ENCODE peak calls at places on chromosomes 5 and 9, in eight cellular contexts. N is foreskin keratinocyte; Y is mesendoderm; C is upper lobe of right lung; I is coronary artery; J is effector memory CD4-positive, alpha-beta T cell; F is left lung; E is neuronal stem cell. P is an unnamed sample.
A peak's percentile ranks its signal among the peaks of the same experiment; 100 is the strongest.

GRCh38 chr9:104836767-104837166 is 72.8 kb downstream of the NIPSNAP3B start:
- DNase-seq in J (no peak), Y (peak; percentile 34), N (no peak), F (no peak), C (no peak), E (no peak), I (no peak), P (no peak)

GRCh38 chr5:432928-433791 is 9.8 kb upstream of the EXOC3 start:
- DNase-seq in C (peak; percentile 75), I (no peak), N (no peak), Y (no peak), E (no peak), J (no peak), F (no peak), P (no peak)

GRCh38 chr5:134371834-134372340 is 518 bp downstream of the UBE2B start:
- DNase-seq in N (peak; percentile 35), F (peak; percentile 73), Y (peak; percentile 84), E (peak; percentile 65), I (peak; percentile 79), J (peak; percentile 20), C (peak; percentile 77), P (peak; percentile 77)

GRCh38 chr5:168885324-168886120 is 306.4 kb upstream of the PANK3 start:
- DNase-seq in Y (no peak), I (no peak), J (no peak), E (peak; percentile 62), C (no peak), N (no peak), F (no peak), P (no peak)

GRCh38 chr9:109922617-109923260 is 142.7 kb downstream of the PALM2AKAP2 start:
- DNase-seq in I (no peak), J (no peak), F (no peak), Y (no peak), N (no peak), C (no peak), E (no peak), P (no peak)

GRCh38 chr5:9722826-9723225 is 92.7 kb upstream of the TAS2R1 start:
- DNase-seq in E (no peak), N (no peak), C (no peak), Y (no peak), I (no peak), F (no peak), J (no peak), P (no peak)

GRCh38 chr5:125125031-125125823 is 378.8 kb upstream of the ZNF608 start:
- DNase-seq in C (no peak), E (no peak), N (no peak), Y (no peak), I (no peak), J (no peak), F (no peak), P (no peak)

GRCh38 chr5:134554319-134555222 is 29.1 kb downstream of the JADE2 start:
- DNase-seq in C (no peak), N (peak; percentile 11), F (no peak), I (no peak), J (peak; percentile 56), E (no peak), Y (no peak), P (no peak)

GRCh38 chr9:33329996-33330395 is 39.7 kb downstream of the NFX1 start:
- DNase-seq in Y (no peak), C (no peak), F (no peak), J (no peak), N (no peak), E (no peak), I (no peak), P (no peak)

GRCh38 chr5:178094345-178094744 is 19.0 kb upstream of the N4BP3 start:
- DNase-seq in E (no peak), J (no peak), C (no peak), I (no peak), Y (no peak), N (no peak), F (no peak), P (no peak)

GRCh38 chr9:14400658-14400995 is 86.7 kb upstream of the NFIB start:
- DNase-seq in I (peak; percentile 81), F (no peak), Y (peak; percentile 98), N (peak; percentile 62), E (no peak), C (no peak), J (no peak), P (no peak)

GRCh38 chr9:129687391-129687790 is 21.9 kb downstream of the PRRX2 start:
- DNase-seq in I (no peak), N (no peak), C (no peak), Y (no peak), J (no peak), F (no peak), E (no peak), P (no peak)

GRCh38 chr9:116767219-116767618 is 80.1 kb downstream of the TRIM32 start:
- DNase-seq in Y (no peak), C (no peak), N (no peak), J (no peak), E (peak; percentile 58), F (no peak), I (no peak), P (no peak)

GRCh38 chr9:86126998-86127972 is 27.9 kb upstream of the GOLM1 start:
- DNase-seq in Y (peak; percentile 99), N (peak; percentile 78), E (peak; percentile 92), J (no peak), C (peak; percentile 88), I (no peak), F (peak; percentile 89), P (peak; percentile 81)

GRCh38 chr5:69212022-69212421 is 22.6 kb downstream of the CENPH start:
- DNase-seq in E (no peak), J (no peak), F (no peak), I (no peak), N (no peak), C (no peak), Y (no peak), P (no peak)

GRCh38 chr9:16794871-16795639 is 75.4 kb downstream of the BNC2 start:
- DNase-seq in E (no peak), C (no peak), N (no peak), J (no peak), I (peak; percentile 75), F (no peak), Y (no peak), P (no peak)

GRCh38 chr5:147859962-147860640 is 18.4 kb upstream of the SCGB3A2 start:
- DNase-seq in N (no peak), I (no peak), Y (no peak), E (no peak), J (no peak), C (no peak), F (no peak), P (no peak)

GRCh38 chr9:93577940-93578682 is 1.7 kb downstream of the PHF2 start:
- DNase-seq in N (no peak), C (no peak), F (no peak), Y (no peak), J (no peak), I (no peak), E (no peak), P (no peak)

GRCh38 chr5:77076961-77077820 is 9.9 kb downstream of the ZBED3 start:
- DNase-seq in I (no peak), C (peak; percentile 84), J (peak; percentile 25), F (peak; percentile 67), N (peak; percentile 12), Y (peak; percentile 77), E (peak; percentile 71), P (peak; percentile 92)

GRCh38 chr9:127130661-127131538 is 8.5 kb upstream of the ANGPTL2 start:
- DNase-seq in I (peak; percentile 72), E (no peak), Y (peak; percentile 38), F (peak; percentile 53), J (no peak), N (peak; percentile 67), C (peak; percentile 69), P (no peak)

DNA sequence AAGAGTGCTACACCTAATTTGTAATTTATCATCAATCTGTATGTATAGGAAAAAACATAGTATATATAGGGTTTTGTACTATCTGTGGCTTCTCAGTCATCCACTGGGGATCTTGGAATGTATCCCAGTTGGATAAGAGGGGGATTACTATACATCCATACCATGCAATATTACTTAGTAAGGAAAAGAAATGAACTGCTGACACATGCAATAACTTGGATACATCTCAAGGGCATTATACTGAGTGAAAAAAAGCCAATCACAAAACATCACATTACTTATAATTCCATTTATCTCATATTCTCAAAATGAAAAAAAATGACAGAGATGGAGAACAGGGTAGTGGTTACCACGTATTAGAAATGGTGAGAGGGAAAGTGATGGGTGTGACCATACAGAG is 108.3 kb upstream of the RGS7BP start:
- DNase-seq in Y (no peak), J (no peak), C (no peak), F (no peak), N (no peak), E (no peak), I (no peak), P (no peak)
- H3K27ac ChIP-seq in Y (no peak overlapping the region), J (no peak overlapping the region), C (no peak overlapping the region), F (no peak overlapping the region), N (no peak overlapping the region), E (no peak overlapping the region), I (no peak overlapping the region), P (no peak overlapping the region)

DNA sequence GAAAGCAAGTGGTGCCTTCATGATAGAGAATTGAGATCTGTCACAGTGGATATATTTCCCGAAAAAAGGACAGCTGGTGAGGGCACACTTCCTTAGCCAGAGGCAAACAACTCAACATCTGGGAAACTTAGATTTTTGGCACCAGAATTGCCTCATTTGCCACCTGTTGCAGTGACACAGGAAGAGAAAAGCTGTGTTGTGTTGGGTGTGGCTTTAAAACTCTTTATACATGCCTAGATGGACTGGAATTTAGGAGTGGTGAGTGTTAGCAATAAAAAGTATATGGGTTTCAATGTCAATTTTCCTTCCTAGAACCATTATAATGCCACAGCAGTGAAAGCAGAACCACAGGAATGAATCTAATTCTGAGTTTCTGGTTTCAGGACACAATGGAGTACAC is 62.6 kb upstream of the CEMIP2 start:
- DNase-seq in I (no peak), N (peak; percentile 26), F (no peak), J (no peak), Y (no peak), E (no peak), C (no peak), P (no peak)
- H3K27ac ChIP-seq in I (no peak overlapping the region), N (no peak overlapping the region), F (no peak overlapping the region), J (no peak overlapping the region), Y (no peak overlapping the region), E (no peak overlapping the region), C (no peak overlapping the region), P (no peak overlapping the region)

DNA sequence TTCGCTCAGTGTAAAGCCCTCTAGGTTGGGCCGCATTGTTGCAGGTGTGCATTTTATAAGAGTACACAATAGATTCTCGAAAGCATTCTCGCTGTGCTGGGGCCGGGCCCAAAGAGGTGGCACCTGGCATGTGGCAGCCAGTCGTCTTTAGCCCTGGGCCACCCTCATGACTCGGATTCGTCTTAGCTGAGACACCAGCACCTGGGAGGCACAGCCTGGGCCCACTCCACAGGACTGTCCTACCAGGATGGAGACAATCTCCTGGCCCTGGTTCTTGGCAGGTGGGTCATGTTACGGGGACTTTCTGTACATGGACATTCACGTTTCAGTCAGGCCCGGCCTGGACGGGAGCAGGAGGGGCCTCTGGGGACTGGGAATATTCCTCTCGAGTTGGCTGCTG is 212.5 kb downstream of the FANCC start:
- DNase-seq in E (no peak), Y (no peak), J (no peak), C (no peak), I (no peak), F (no peak), N (no peak), P (peak; percentile 54)
- H3K27ac ChIP-seq in E (no peak overlapping the region), Y (no peak overlapping the region), J (no peak overlapping the region), C (no peak overlapping the region), I (peak overlapping the region; percentile 81), F (no peak overlapping the region), N (peak overlapping the region; percentile 91), P (no peak overlapping the region)

GRCh38 chr9:6415266-6415665 is 2.3 kb downstream of the UHRF2 start:
- DNase-seq in J (no peak), N (no peak), C (no peak), I (no peak), Y (peak; percentile 19), E (no peak), F (no peak), P (no peak)
- H3K27ac ChIP-seq in J (no peak overlapping the region), N (no peak overlapping the region), C (no peak overlapping the region), I (no peak overlapping the region), Y (no peak overlapping the region), E (no peak overlapping the region), F (no peak overlapping the region), P (no peak overlapping the region)